ENCODE peak calls at places on chromosomes 16 and 17, in seven cellular contexts. T is mesendoderm, H is mesenchymal stem cell, F is IMR-90, L is H1, B is H9, O is trophoblast cell. N is an unnamed sample.

GRCh38 chr16:56279132-56279531 is 87.8 kb downstream of the GNAO1 start:
- DNase-seq in T (no peak), H (no peak), F (no peak), L (no peak), B (no peak), O (no peak), N (no peak)

GRCh38 chr17:6676802-6677157 is 25.2 kb downstream of the C17orf100 start:
- DNase-seq in T (no peak), H (no peak), F (no peak), L (no peak), B (no peak), O (no peak), N (no peak)

GRCh38 chr17:45171338-45172231 is 9.9 kb downstream of the HEXIM2 start:
- DNase-seq in T (peak; percentile 61), H (no peak), F (no peak), L (no peak), B (peak; percentile 79), O (peak; percentile 48), N (no peak)

GRCh38 chr17:29386760-29387159 is 3.4 kb upstream of the TAOK1 start:
- DNase-seq in T (no peak), H (no peak), F (no peak), L (no peak), B (no peak), O (no peak), N (no peak)

GRCh38 chr17:65495255-65496060 is 66.0 kb downstream of the AXIN2 start:
- DNase-seq in T (peak; percentile 84), H (no peak), F (no peak), L (peak; percentile 78), B (peak; percentile 97), O (no peak), N (peak; percentile 61)

GRCh38 chr17:8925141-8925540 is 40.4 kb downstream of the PIK3R5 start:
- DNase-seq in T (no peak), H (no peak), F (no peak), L (no peak), B (no peak), O (no peak), N (no peak)

GRCh38 chr17:6269474-6269873 is 165.4 kb downstream of the AIPL1 start:
- DNase-seq in T (peak; percentile 62), H (peak; percentile 49), F (peak; percentile 28), L (peak; percentile 80), B (peak; percentile 69), O (peak; percentile 9), N (peak; percentile 76)

GRCh38 chr17:32519769-32520701 is 33.2 kb downstream of the CDK5R1 start:
- DNase-seq in T (peak; percentile 80), H (peak; percentile 35), F (no peak), L (no peak), B (peak; percentile 55), O (no peak), N (peak; percentile 35)

GRCh38 chr16:9302102-9302501 is 210.7 kb downstream of the HAPSTR1 start:
- DNase-seq in T (no peak), H (no peak), F (no peak), L (no peak), B (no peak), O (no peak), N (no peak)

GRCh38 chr17:65434251-65434650 is 127.2 kb downstream of the AXIN2 start:
- DNase-seq in T (no peak), H (no peak), F (no peak), L (no peak), B (no peak), O (no peak), N (no peak)

GRCh38 chr16:66511615-66512500 is 38.1 kb downstream of the TK2 start:
- DNase-seq in T (peak; percentile 92), H (peak; percentile 75), F (peak; percentile 72), L (peak; percentile 64), B (peak; percentile 78), O (peak; percentile 95), N (no peak)

GRCh38 chr17:4710693-4711634 is 532 bp downstream of the ARRB2 start:
- DNase-seq in T (no peak), H (no peak), F (no peak), L (no peak), B (no peak), O (no peak), N (no peak)

GRCh38 chr17:9021985-9022552 is 759 bp downstream of the NTN1 start:
- DNase-seq in T (no peak), H (peak; percentile 14), F (peak; percentile 4), L (peak; percentile 73), B (peak; percentile 58), O (no peak), N (peak; percentile 36)

GRCh38 chr16:58649707-58650106 is 20.1 kb upstream of the CNOT1 start:
- DNase-seq in T (no peak), H (no peak), F (no peak), L (no peak), B (no peak), O (no peak), N (no peak)

GRCh38 chr17:44198721-44199552 is 747 bp downstream of the ATXN7L3 start:
- DNase-seq in T (peak; percentile 66), H (peak; percentile 61), F (peak; percentile 28), L (peak; percentile 74), B (peak; percentile 80), O (no peak), N (peak; percentile 65)

GRCh38 chr16:21524068-21524751 is 75.2 kb upstream of the METTL9 start:
- DNase-seq in T (peak; percentile 37), H (no peak), F (no peak), L (no peak), B (no peak), O (no peak), N (no peak)

GRCh38 chr16:78973041-78973440 is 627.5 kb downstream of the MAF start:
- DNase-seq in T (no peak), H (no peak), F (no peak), L (no peak), B (no peak), O (peak; percentile 66), N (no peak)

GRCh38 chr16:19210175-19210924 is 42.3 kb downstream of the SYT17 start:
- DNase-seq in T (no peak), H (peak; percentile 52), F (peak; percentile 63), L (no peak), B (no peak), O (peak; percentile 28), N (no peak)

DNA sequence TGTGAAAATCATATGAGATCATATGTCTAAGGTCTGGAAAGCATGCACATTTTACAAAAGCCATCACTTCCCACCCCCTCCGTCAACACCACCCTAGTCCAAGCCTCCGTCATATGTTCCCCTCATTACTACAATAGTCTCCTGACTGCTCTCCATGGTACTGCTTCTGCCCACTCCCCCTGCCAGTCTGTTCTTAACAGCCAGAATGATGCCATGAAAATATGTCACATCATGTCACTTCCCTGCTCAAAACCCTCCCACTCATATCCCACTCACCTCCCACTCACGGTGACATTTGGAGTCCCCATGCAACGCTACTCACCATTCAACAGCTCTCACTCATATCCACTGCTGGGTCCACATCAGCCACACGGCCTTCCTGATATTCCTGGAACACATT is 432.3 kb downstream of the XYLT1 start:
- DNase-seq in T (peak; percentile 2), H (no peak), F (no peak), L (no peak), B (no peak), O (no peak), N (no peak)
- H2BK5ac ChIP-seq in T (no peak overlapping the region), H (no peak overlapping the region), F (no peak overlapping the region), L (no peak overlapping the region), B (no peak overlapping the region), O (no peak overlapping the region), N (no peak overlapping the region)

GRCh38 chr17:13885953-13886889 is 183.1 kb upstream of the COX10 start:
- DNase-seq in T (peak; percentile 85), H (peak; percentile 79), F (peak; percentile 69), L (no peak), B (no peak), O (peak; percentile 6), N (no peak)
- H2BK5ac ChIP-seq in T (no peak overlapping the region), H (no peak overlapping the region), F (peak overlapping the region; percentile 33), L (no peak overlapping the region), B (no peak overlapping the region), O (no peak overlapping the region), N (no peak overlapping the region)

DNA sequence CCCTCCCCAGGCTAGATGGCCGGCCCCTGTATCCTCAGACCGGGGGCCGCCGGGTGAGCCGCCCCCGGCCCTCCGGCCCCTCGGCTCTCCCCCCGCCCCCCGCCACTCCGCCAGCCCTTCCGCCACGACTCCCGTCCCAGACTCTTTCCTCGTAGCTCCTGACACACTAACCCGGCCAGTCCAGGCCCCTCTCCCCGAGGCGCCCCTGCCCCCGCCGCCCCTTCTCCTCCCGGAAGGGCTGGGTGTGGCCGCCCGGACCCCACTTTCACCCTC is 5.6 kb upstream of the TLCD2 start:
- DNase-seq in T (no peak), H (no peak), F (no peak), L (no peak), B (no peak), O (no peak), N (no peak)
- H2BK5ac ChIP-seq in T (no peak overlapping the region), H (peak overlapping the region; percentile 83), F (peak overlapping the region; percentile 96), L (no peak overlapping the region), B (no peak overlapping the region), O (peak overlapping the region; percentile 84), N (no peak overlapping the region)

DNA sequence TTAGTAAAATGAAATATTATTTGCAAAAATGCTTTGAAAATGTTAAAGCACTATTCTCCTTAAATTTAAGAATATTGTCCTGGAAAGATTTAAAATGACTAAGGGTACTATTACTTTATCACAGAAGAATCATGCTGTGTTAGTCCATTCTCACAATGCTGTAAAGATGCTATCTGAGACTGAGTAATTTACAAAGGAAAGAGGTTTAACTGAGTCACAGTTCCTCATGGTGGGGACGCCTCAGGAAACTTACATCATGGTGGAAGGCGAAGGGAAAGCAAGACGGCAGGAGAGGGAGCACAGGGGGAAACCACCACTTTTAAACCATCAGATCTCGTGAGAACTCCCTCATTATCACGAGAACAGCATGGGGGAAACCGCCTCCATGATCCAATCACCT is 245.6 kb downstream of the IRX3 start:
- DNase-seq in T (peak; percentile 56), H (no peak), F (no peak), L (no peak), B (no peak), O (no peak), N (no peak)
- H2BK5ac ChIP-seq in T (no peak overlapping the region), H (no peak overlapping the region), F (no peak overlapping the region), L (no peak overlapping the region), B (no peak overlapping the region), O (no peak overlapping the region), N (no peak overlapping the region)